ENCODE peak calls at places on chromosome X, in four cellular contexts. One of them, this sample, is unnamed.

GRCh38 chrX:144896323-144896722 is 351.0 kb upstream of the SPANXN1 start:
- DNase-seq in HepG2: no peak
- DNase-seq in H1: no peak
- DNase-seq in GM12878: no peak
- DNase-seq in this sample: no peak

GRCh38 chrX:82813671-82814078 is 694.4 kb upstream of the POU3F4 start:
- DNase-seq in HepG2: no peak
- DNase-seq in H1: no peak
- DNase-seq in GM12878: no peak
- DNase-seq in this sample: peak

GRCh38 chrX:134020910-134021309 is 35.5 kb upstream of the GPC3 start:
- DNase-seq in HepG2: peak
- DNase-seq in H1: no peak
- DNase-seq in GM12878: no peak
- DNase-seq in this sample: no peak

GRCh38 chrX:147342197-147342596 is 527.7 kb upstream of the CXorf51A start:
- DNase-seq in HepG2: no peak
- DNase-seq in H1: no peak
- DNase-seq in GM12878: no peak
- DNase-seq in this sample: no peak

GRCh38 chrX:71154196-71154595 is 9.6 kb downstream of the NLGN3 start:
- DNase-seq in HepG2: no peak
- DNase-seq in H1: no peak
- DNase-seq in GM12878: no peak
- DNase-seq in this sample: no peak

GRCh38 chrX:13254870-13255269 is 65.0 kb downstream of the ATXN3L start:
- DNase-seq in HepG2: no peak
- DNase-seq in H1: no peak
- DNase-seq in GM12878: no peak
- DNase-seq in this sample: no peak

GRCh38 chrX:87489071-87489470 is 28.5 kb upstream of the KLHL4 start:
- DNase-seq in HepG2: no peak
- DNase-seq in H1: no peak
- DNase-seq in GM12878: no peak
- DNase-seq in this sample: no peak

GRCh38 chrX:3811331-3812311 is 98.2 kb upstream of the PRKX start:
- DNase-seq in HepG2: peak
- DNase-seq in H1: no peak
- DNase-seq in GM12878: peak
- DNase-seq in this sample: no peak

GRCh38 chrX:19670321-19670750 is 155.0 kb upstream of the MAP3K15 start:
- DNase-seq in HepG2: peak
- DNase-seq in H1: no peak
- DNase-seq in GM12878: no peak
- DNase-seq in this sample: no peak

GRCh38 chrX:106170318-106170717 is 2.2 kb downstream of the PWWP3B start:
- DNase-seq in HepG2: no peak
- DNase-seq in H1: no peak
- DNase-seq in GM12878: no peak
- DNase-seq in this sample: no peak

GRCh38 chrX:45517090-45517973 is 316.7 kb upstream of the DIPK2B start:
- DNase-seq in HepG2: peak
- DNase-seq in H1: no peak
- DNase-seq in GM12878: no peak
- DNase-seq in this sample: no peak

GRCh38 chrX:46607916-46608315 is 34.4 kb downstream of the CHST7 start:
- DNase-seq in HepG2: no peak
- DNase-seq in H1: no peak
- DNase-seq in GM12878: no peak
- DNase-seq in this sample: no peak

GRCh38 chrX:114152130-114152529 is 431.8 kb upstream of the HTR2C start:
- DNase-seq in HepG2: peak
- DNase-seq in H1: no peak
- DNase-seq in GM12878: no peak
- DNase-seq in this sample: no peak

GRCh38 chrX:13742397-13743176 is 8.0 kb downstream of the OFD1 start:
- DNase-seq in HepG2: peak
- DNase-seq in H1: no peak
- DNase-seq in GM12878: peak
- DNase-seq in this sample: no peak

GRCh38 chrX:122817321-122817720 is 366.8 kb upstream of the GRIA3 start:
- DNase-seq in HepG2: no peak
- DNase-seq in H1: no peak
- DNase-seq in GM12878: no peak
- DNase-seq in this sample: no peak

GRCh38 chrX:125444659-125445058 is 125.0 kb downstream of the TEX13C start:
- DNase-seq in HepG2: no peak
- DNase-seq in H1: no peak
- DNase-seq in GM12878: no peak
- DNase-seq in this sample: no peak

GRCh38 chrX:56813318-56813837 is 84.3 kb downstream of the NBDY start:
- DNase-seq in HepG2: no peak
- DNase-seq in H1: no peak
- DNase-seq in GM12878: no peak
- DNase-seq in this sample: no peak

GRCh38 chrX:15579778-15580747 is 20.7 kb downstream of the ACE2 start:
- DNase-seq in HepG2: no peak
- DNase-seq in H1: no peak
- DNase-seq in GM12878: no peak
- DNase-seq in this sample: no peak

GRCh38 chrX:22365460-22365859 is 92.7 kb downstream of the CBLL2 start:
- DNase-seq in HepG2: no peak
- DNase-seq in H1: no peak
- DNase-seq in GM12878: no peak
- DNase-seq in this sample: no peak

GRCh38 chrX:40108959-40109287 is 11.2 kb upstream of the BCOR start:
- DNase-seq in HepG2: no peak
- DNase-seq in H1: peak
- DNase-seq in GM12878: no peak
- DNase-seq in this sample: no peak

GRCh38 chrX:41482153-41482850 is 35.2 kb downstream of the NYX start:
- DNase-seq in HepG2: peak
- DNase-seq in H1: no peak
- DNase-seq in GM12878: no peak
- DNase-seq in this sample: no peak

GRCh38 chrX:132671229-132671641 is 182.4 kb upstream of the MBNL3 start:
- DNase-seq in HepG2: no peak
- DNase-seq in H1: peak
- DNase-seq in GM12878: no peak
- DNase-seq in this sample: peak

GRCh38 chrX:133229361-133229760 is 11.2 kb upstream of the TFDP3 start:
- DNase-seq in HepG2: no peak
- DNase-seq in H1: no peak
- DNase-seq in GM12878: no peak
- DNase-seq in this sample: no peak

DNA sequence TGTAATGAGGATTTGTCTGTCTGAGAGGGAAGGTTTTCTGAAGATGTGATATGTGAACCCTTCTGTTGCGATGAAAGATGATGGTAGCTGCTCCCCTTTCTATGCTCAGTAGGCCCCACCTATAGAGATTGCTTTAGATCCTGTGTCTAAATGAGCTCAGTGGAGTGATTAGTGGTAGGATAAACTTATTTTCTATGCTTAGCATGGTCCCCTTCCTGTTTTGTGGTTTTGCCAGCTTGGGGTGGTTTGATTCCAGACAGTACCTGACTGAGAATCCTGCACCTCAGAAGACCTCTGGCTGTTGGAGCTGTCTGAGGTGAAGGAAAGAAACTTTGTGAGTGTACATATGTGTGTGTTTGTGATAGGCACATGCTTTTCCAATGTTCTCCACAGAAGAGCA is 17.7 kb downstream of the MSN start:
- DNase-seq in HepG2: no peak
- DNase-seq in H1: no peak
- DNase-seq in GM12878: no peak
- DNase-seq in this sample: no peak
- TF ChIP-seq YY1 in HepG2: no peak
- TF ChIP-seq YY1 in H1: no peak
- TF ChIP-seq YY1 in GM12878: no peak
- TF ChIP-seq YY1 in this sample: no peak

GRCh38 chrX:24285082-24285481 is 28.8 kb downstream of the SUPT20HL2 start:
- DNase-seq in HepG2: no peak
- DNase-seq in H1: no peak
- DNase-seq in GM12878: no peak
- DNase-seq in this sample: no peak
- TF ChIP-seq SUZ12 in HepG2: no peak
- TF ChIP-seq SUZ12 in H1: no peak
- TF ChIP-seq SUZ12 in GM12878: no peak
- TF ChIP-seq SUZ12 in this sample: no peak

GRCh38 chrX:25003066-25003849 is 12.5 kb downstream of the ARX start:
- DNase-seq in HepG2: no peak
- DNase-seq in H1: no peak
- DNase-seq in GM12878: no peak
- DNase-seq in this sample: no peak

GRCh38 chrX:25004040-25004439 is 11.7 kb downstream of the ARX start:
- DNase-seq in HepG2: no peak
- DNase-seq in H1: no peak
- DNase-seq in GM12878: no peak
- DNase-seq in this sample: no peak

GRCh38 chrX:25005034-25005381 is 10.8 kb downstream of the ARX start:
- DNase-seq in HepG2: no peak
- DNase-seq in H1: no peak
- DNase-seq in GM12878: no peak
- DNase-seq in this sample: no peak

GRCh38 chrX:25005382-25006185 is 10.2 kb downstream of the ARX start:
- DNase-seq in HepG2: no peak
- DNase-seq in H1: no peak
- DNase-seq in GM12878: no peak
- DNase-seq in this sample: no peak

GRCh38 chrX:25004485-25005032 is 11.2 kb downstream of the ARX start:
- DNase-seq in HepG2: no peak
- DNase-seq in H1: no peak
- DNase-seq in GM12878: no peak
- DNase-seq in this sample: no peak
- TF ChIP-seq YY1 in HepG2: no peak
- TF ChIP-seq YY1 in H1: no peak
- TF ChIP-seq YY1 in GM12878: no peak
- TF ChIP-seq YY1 in this sample: no peak

GRCh38 chrX:135484636-135485289 is 35.7 kb upstream of the INTS6L start:
- DNase-seq in HepG2: peak
- DNase-seq in H1: no peak
- DNase-seq in GM12878: no peak
- DNase-seq in this sample: no peak
- TF ChIP-seq SUZ12 in HepG2: no peak
- TF ChIP-seq SUZ12 in H1: no peak
- TF ChIP-seq SUZ12 in GM12878: no peak
- TF ChIP-seq SUZ12 in this sample: no peak

GRCh38 chrX:36436286-36436860 is 516.8 kb downstream of the CFAP47 start:
- DNase-seq in HepG2: no peak
- DNase-seq in H1: no peak
- DNase-seq in GM12878: no peak
- DNase-seq in this sample: no peak
- TF ChIP-seq YY1 in HepG2: no peak
- TF ChIP-seq YY1 in H1: no peak
- TF ChIP-seq YY1 in GM12878: no peak
- TF ChIP-seq YY1 in this sample: no peak

GRCh38 chrX:150035531-150035930 is 97.2 kb upstream of the EOLA2 start:
- DNase-seq in HepG2: no peak
- DNase-seq in H1: no peak
- DNase-seq in GM12878: no peak
- DNase-seq in this sample: no peak

GRCh38 chrX:150034788-150035187 is 96.5 kb upstream of the EOLA2 start:
- DNase-seq in HepG2: no peak
- DNase-seq in H1: no peak
- DNase-seq in GM12878: no peak
- DNase-seq in this sample: no peak

GRCh38 chrX:150037041-150037440 is 98.8 kb upstream of the EOLA2 start:
- DNase-seq in HepG2: peak
- DNase-seq in H1: no peak
- DNase-seq in GM12878: no peak
- DNase-seq in this sample: no peak

GRCh38 chrX:150036641-150037040 is 98.3 kb upstream of the EOLA2 start:
- DNase-seq in HepG2: no peak
- DNase-seq in H1: no peak
- DNase-seq in GM12878: no peak
- DNase-seq in this sample: no peak

GRCh38 chrX:150036181-150036580 is 97.9 kb upstream of the EOLA2 start:
- DNase-seq in HepG2: peak
- DNase-seq in H1: no peak
- DNase-seq in GM12878: no peak
- DNase-seq in this sample: no peak
- TF ChIP-seq SUZ12 in HepG2: no peak
- TF ChIP-seq SUZ12 in H1: no peak
- TF ChIP-seq SUZ12 in GM12878: no peak
- TF ChIP-seq SUZ12 in this sample: no peak

GRCh38 chrX:1443496-1444075 is 9.1 kb downstream of the ASMTL start:
- DNase-seq in HepG2: no peak
- DNase-seq in H1: no peak
- DNase-seq in GM12878: no peak
- DNase-seq in this sample: no peak
- TF ChIP-seq YY1 in HepG2: no peak
- TF ChIP-seq YY1 in H1: no peak
- TF ChIP-seq YY1 in GM12878: peak
- TF ChIP-seq YY1 in this sample: no peak

DNA sequence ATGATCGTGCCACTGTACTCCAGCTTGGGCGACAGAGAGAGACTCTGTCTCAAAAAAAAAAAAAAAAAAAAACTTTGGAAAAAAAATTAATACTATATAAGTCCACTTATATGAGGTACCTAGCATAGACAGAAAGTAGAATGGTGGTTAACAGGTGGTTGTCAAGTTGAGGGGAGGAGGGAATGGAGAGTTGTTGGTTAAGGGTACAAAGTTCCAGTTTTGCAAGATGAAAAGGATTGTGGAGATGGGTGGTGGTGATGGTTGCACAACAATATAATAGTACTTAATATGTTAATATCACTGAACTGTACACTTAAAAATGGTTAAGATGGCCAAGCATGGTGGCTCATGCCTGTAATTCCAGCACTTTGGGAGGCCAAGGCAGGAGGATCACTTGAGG is 4.1 kb upstream of the IL9R start:
- DNase-seq in HepG2: peak
- DNase-seq in H1: no peak
- DNase-seq in GM12878: no peak
- DNase-seq in this sample: no peak
- TF ChIP-seq SUZ12 in HepG2: no peak
- TF ChIP-seq SUZ12 in H1: no peak
- TF ChIP-seq SUZ12 in GM12878: no peak
- TF ChIP-seq SUZ12 in this sample: no peak